ENCODE peak calls at places on chromosome 11, in five cellular contexts. G is activated CD8-positive, alpha-beta T cell treated with anti-CD3 and anti-CD28 coated beads, Interleukin-2, amount 10 ng/mL, durations not matched to agents 7 days and 5 days; H is GM12865; U is cardiac muscle cell; O is naive thymus-derived CD8-positive, alpha-beta T cell. F is an unnamed sample.

GRCh38 chr11:78019808-78020207 is 3.3 kb downstream of the KCTD14 start:
- DNase-seq in G (no peak), H (no peak), U (no peak), O (no peak), F (no peak)

GRCh38 chr11:3932698-3933097 is 77.2 kb downstream of the STIM1 start:
- DNase-seq in G (no peak), H (no peak), U (no peak), O (no peak), F (no peak)

GRCh38 chr11:11036185-11037161 is 178.6 kb upstream of the ZBED5 start:
- DNase-seq in G (peak), H (peak), U (peak), O (peak), F (peak)

GRCh38 chr11:118907051-118907748 is 18.5 kb downstream of the BCL9L start:
- DNase-seq in G (peak), H (peak), U (peak), O (peak), F (peak)

GRCh38 chr11:65430406-65431217 is 8.0 kb downstream of the NEAT1 start:
- DNase-seq in G (peak), H (peak), U (peak), O (no peak), F (no peak)

GRCh38 chr11:43879789-43880639 is 617 bp upstream of the ALKBH3 start:
- DNase-seq in G (no peak), H (no peak), U (no peak), O (no peak), F (no peak)

GRCh38 chr11:95565692-95566091 is 223.9 kb downstream of the FAM76B start:
- DNase-seq in G (no peak), H (no peak), U (no peak), O (no peak), F (no peak)

GRCh38 chr11:110290591-110291334 is 5.7 kb downstream of the RDX start:
- DNase-seq in G (no peak), H (no peak), U (no peak), O (no peak), F (no peak)

GRCh38 chr11:45079943-45080719 is 66.3 kb upstream of the PRDM11 start:
- DNase-seq in G (peak), H (peak), U (no peak), O (peak), F (no peak)